ENCODE peak calls at places on chromosomes 1 and 21, in five cellular contexts. F, I, C, K and B are unnamed samples.

GRCh38 chr21:17491716-17492414 is 21.0 kb upstream of the CXADR start:
- DNase-seq in F (peak; percentile 21), I (no peak), C (no peak), K (peak; percentile 99), B (no peak)

GRCh38 chr1:153750026-153750995 is 22.5 kb downstream of the INTS3 start:
- DNase-seq in F (no peak), I (no peak), C (no peak), K (no peak), B (no peak)

GRCh38 chr1:113198806-113199205 is 125.8 kb downstream of the LRIG2 start:
- DNase-seq in F (no peak), I (no peak), C (no peak), K (no peak), B (no peak)

GRCh38 chr1:112070677-112071076 is 81.2 kb upstream of the KCND3 start:
- DNase-seq in F (no peak), I (no peak), C (no peak), K (no peak), B (no peak)

GRCh38 chr1:8197493-8198282 is 120.2 kb upstream of the SLC45A1 start:
- DNase-seq in F (peak; percentile 82), I (no peak), C (no peak), K (peak; percentile 94), B (no peak)

GRCh38 chr21:34722684-34723300 is 54.0 kb downstream of the CLIC6 start:
- DNase-seq in F (no peak), I (no peak), C (no peak), K (no peak), B (no peak)

GRCh38 chr21:45303111-45303615 is 15.5 kb upstream of the POFUT2 start:
- DNase-seq in F (no peak), I (no peak), C (no peak), K (no peak), B (no peak)

GRCh38 chr1:37055631-37056030 is 21.3 kb upstream of the GRIK3 start:
- DNase-seq in F (no peak), I (no peak), C (no peak), K (no peak), B (no peak)

GRCh38 chr1:998905-999796 is 746 bp downstream of the HES4 start:
- DNase-seq in F (peak; percentile 76), I (no peak), C (peak; percentile 57), K (no peak), B (peak; percentile 74)

GRCh38 chr1:29513357-29513756 is 277.0 kb downstream of the PTPRU start:
- DNase-seq in F (peak; percentile 48), I (no peak), C (peak; percentile 90), K (peak; percentile 75), B (peak; percentile 53)

GRCh38 chr1:155191904-155192303 is 15.8 kb downstream of the THBS3 start:
- DNase-seq in F (no peak), I (no peak), C (no peak), K (no peak), B (no peak)

GRCh38 chr1:57894315-57894714 is 470.5 kb upstream of the DAB1 start:
- DNase-seq in F (no peak), I (no peak), C (no peak), K (no peak), B (no peak)

GRCh38 chr1:145962157-145963102 is 1.9 kb downstream of the ANKRD34A start:
- DNase-seq in F (peak; percentile 31), I (no peak), C (no peak), K (no peak), B (no peak)

GRCh38 chr1:204438628-204439027 is 27.0 kb upstream of the PPP1R15B start:
- DNase-seq in F (peak; percentile 76), I (no peak), C (no peak), K (peak; percentile 94), B (no peak)

GRCh38 chr1:161484613-161485012 is 20.6 kb upstream of the FCGR2A start:
- DNase-seq in F (no peak), I (no peak), C (no peak), K (peak; percentile 33), B (no peak)

GRCh38 chr1:88698140-88698539 is 14.1 kb downstream of the PKN2 start:
- DNase-seq in F (no peak), I (no peak), C (no peak), K (peak; percentile 70), B (no peak)

GRCh38 chr1:3323021-3323790 is 131.3 kb upstream of the ARHGEF16 start:
- DNase-seq in F (peak; percentile 85), I (no peak), C (no peak), K (no peak), B (no peak)

GRCh38 chr1:101833312-101833711 is 163.4 kb downstream of the OLFM3 start:
- DNase-seq in F (no peak), I (no peak), C (no peak), K (no peak), B (no peak)

GRCh38 chr1:2452583-2453315 is 23.3 kb upstream of the PLCH2 start:
- DNase-seq in F (no peak), I (no peak), C (no peak), K (no peak), B (no peak)

GRCh38 chr1:42877380-42877779 is 31.0 kb downstream of the ZNF691 start:
- DNase-seq in F (no peak), I (no peak), C (no peak), K (no peak), B (no peak)

GRCh38 chr21:16418211-16418610 is 688.4 kb downstream of the USP25 start:
- DNase-seq in F (no peak), I (no peak), C (no peak), K (peak; percentile 71), B (no peak)

GRCh38 chr21:22352088-22352487 is 1353.9 kb downstream of the NCAM2 start:
- DNase-seq in F (no peak), I (no peak), C (no peak), K (no peak), B (no peak)

GRCh38 chr1:153465728-153466625 is 5.5 kb upstream of the S100A7 start:
- DNase-seq in F (peak; percentile 50), I (no peak), C (peak; percentile 77), K (peak; percentile 40), B (no peak)

GRCh38 chr1:167533851-167534300 is 15.5 kb upstream of the CD247 start:
- DNase-seq in F (peak; percentile 83), I (no peak), C (peak; percentile 78), K (peak; percentile 74), B (peak; percentile 81)

GRCh38 chr1:57270926-57271698 is 152.7 kb downstream of the DAB1 start:
- DNase-seq in F (no peak), I (no peak), C (no peak), K (no peak), B (no peak)

GRCh38 chr1:228340686-228341449 is 65.8 kb downstream of the TRIM11 start:
- DNase-seq in F (no peak), I (no peak), C (peak; percentile 30), K (no peak), B (peak; percentile 67)

GRCh38 chr21:31656199-31657095 is 3.0 kb upstream of the SOD1 start:
- DNase-seq in F (no peak), I (peak; percentile 27), C (no peak), K (peak; percentile 42), B (no peak)

GRCh38 chr21:45111703-45112102 is 37.3 kb downstream of the ADARB1 start:
- DNase-seq in F (no peak), I (no peak), C (no peak), K (no peak), B (no peak)

GRCh38 chr21:14382835-14383595 is at the start of gene HSPA13:
- DNase-seq in F (peak; percentile 100), I (peak; percentile 99), C (peak; percentile 98), K (peak; percentile 100), B (peak; percentile 99)
- TF ChIP-seq CTCF in F (no peak), I (no peak), C (no peak), K (no peak), B (peak; percentile 53)

GRCh38 chr1:96538001-96538649 is 183.5 kb upstream of the PTBP2 start:
- DNase-seq in F (peak; percentile 46), I (no peak), C (no peak), K (peak; percentile 91), B (no peak)
- TF ChIP-seq CTCF in F (peak; percentile 20), I (no peak), C (no peak), K (peak; percentile 29), B (no peak)

GRCh38 chr1:199546323-199546722 is 481.2 kb upstream of the NR5A2 start:
- DNase-seq in F (no peak), I (no peak), C (no peak), K (no peak), B (no peak)

GRCh38 chr1:199550384-199551067 is 477.0 kb upstream of the NR5A2 start:
- DNase-seq in F (peak; percentile 10), I (no peak), C (no peak), K (peak; percentile 66), B (no peak)

GRCh38 chr1:199553104-199553503 is 474.4 kb upstream of the NR5A2 start:
- DNase-seq in F (no peak), I (no peak), C (no peak), K (no peak), B (no peak)

GRCh38 chr1:199549424-199549823 is 478.1 kb upstream of the NR5A2 start:
- DNase-seq in F (no peak), I (no peak), C (no peak), K (no peak), B (no peak)

DNA sequence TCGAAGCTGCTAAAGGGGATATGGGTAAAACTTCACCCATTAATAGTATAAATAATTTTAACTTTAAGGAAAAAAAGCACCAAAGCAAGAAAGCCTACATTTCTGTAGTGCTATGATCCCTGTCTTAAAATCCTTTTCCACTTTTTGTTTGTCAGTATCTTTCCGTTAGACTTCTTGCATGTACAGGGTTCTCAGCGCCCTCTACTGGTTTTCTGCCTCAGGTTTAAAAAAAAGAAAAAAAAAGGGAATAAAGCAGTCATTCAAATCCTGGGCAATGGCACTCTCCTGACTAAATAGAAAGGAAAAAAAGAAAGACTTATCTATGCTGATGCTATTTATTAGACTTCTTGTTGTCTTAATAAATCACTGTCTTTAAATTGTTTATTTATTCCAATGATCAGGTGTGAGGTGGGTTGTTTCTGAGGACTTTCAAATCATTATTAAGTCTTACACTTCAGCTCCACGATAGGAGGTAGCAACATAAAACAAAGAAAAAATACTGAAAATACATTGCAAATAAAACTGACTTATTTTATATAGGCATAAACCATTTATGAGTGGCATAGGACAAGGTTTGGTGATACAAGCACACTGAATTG is 475.4 kb upstream of the NR5A2 start:
- DNase-seq in F (peak; percentile 82), I (peak; percentile 24), C (peak; percentile 30), K (peak; percentile 88), B (no peak)
- TF ChIP-seq CTCF in F (peak; percentile 90), I (peak; percentile 67), C (peak; percentile 82), K (peak; percentile 81), B (peak; percentile 92)

GRCh38 chr1:201376464-201377374 is 761 bp downstream of the TNNT2 start:
- DNase-seq in F (peak; percentile 78), I (no peak), C (peak; percentile 69), K (peak; percentile 67), B (no peak)

GRCh38 chr1:201376107-201376463 is 1.4 kb downstream of the TNNT2 start:
- DNase-seq in F (no peak), I (no peak), C (no peak), K (no peak), B (no peak)

GRCh38 chr1:201374376-201374775 is 3.1 kb downstream of the TNNT2 start:
- DNase-seq in F (no peak), I (no peak), C (no peak), K (no peak), B (no peak)

GRCh38 chr1:201377611-201378092 is at the start of gene TNNT2:
- DNase-seq in F (peak; percentile 53), I (no peak), C (peak; percentile 65), K (no peak), B (no peak)

DNA sequence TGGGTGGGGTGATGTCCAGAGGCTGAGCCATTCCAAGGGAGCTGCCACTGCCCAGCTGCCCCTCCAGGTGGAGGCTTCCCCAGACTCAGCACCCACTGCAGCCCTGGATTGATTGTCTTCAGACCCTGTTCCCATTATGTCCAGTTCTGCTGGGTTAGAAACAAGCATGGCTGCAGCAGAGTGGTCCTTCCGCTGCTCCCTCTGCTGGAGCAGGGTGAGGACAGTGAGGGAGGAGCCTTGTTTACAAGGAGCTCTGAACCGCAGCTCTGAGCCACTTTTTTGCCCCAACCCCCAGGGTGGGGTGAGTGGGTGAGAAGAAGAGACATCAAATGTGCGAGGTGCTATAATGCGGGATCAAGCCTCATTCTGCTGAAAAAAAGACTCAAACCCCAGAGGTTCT is 2.3 kb downstream of the TNNT2 start:
- DNase-seq in F (no peak), I (no peak), C (no peak), K (no peak), B (no peak)
- TF ChIP-seq CTCF in F (no peak), I (no peak), C (no peak), K (peak; percentile 37), B (no peak)